ENCODE peak calls at places on chromosomes 11 and 22, in eight cellular contexts. One of them, this sample, is unnamed.

GRCh38 chr11:12163181-12163841 is 52.9 kb downstream of the MICAL2 start:
- DNase-seq in mammary epithelial cell: peak; percentile 86
- DNase-seq in HL-60: no peak
- DNase-seq in brain microvascular endothelial cell: peak; percentile 85
- DNase-seq in upper lobe of right lung: peak; percentile 55
- DNase-seq in progenitor cell of endocrine pancreas: no peak
- DNase-seq in epithelial cell of proximal tubule: no peak
- DNase-seq in cardiac muscle cell: peak; percentile 59
- DNase-seq in this sample: no peak

GRCh38 chr11:28606930-28607329 is 498.7 kb downstream of the METTL15 start:
- DNase-seq in mammary epithelial cell: no peak
- DNase-seq in HL-60: no peak
- DNase-seq in brain microvascular endothelial cell: peak; percentile 4
- DNase-seq in upper lobe of right lung: no peak
- DNase-seq in progenitor cell of endocrine pancreas: no peak
- DNase-seq in epithelial cell of proximal tubule: no peak
- DNase-seq in cardiac muscle cell: no peak
- DNase-seq in this sample: peak; percentile 56

GRCh38 chr11:56841210-56841810 is 92.8 kb upstream of the OR9G4 start:
- DNase-seq in mammary epithelial cell: peak; percentile 57
- DNase-seq in HL-60: peak; percentile 14
- DNase-seq in brain microvascular endothelial cell: peak; percentile 64
- DNase-seq in upper lobe of right lung: no peak
- DNase-seq in progenitor cell of endocrine pancreas: peak; percentile 29
- DNase-seq in epithelial cell of proximal tubule: peak; percentile 7
- DNase-seq in cardiac muscle cell: peak; percentile 79
- DNase-seq in this sample: peak; percentile 54

GRCh38 chr11:60844045-60844869 is 2.3 kb downstream of the CCDC86 start:
- DNase-seq in mammary epithelial cell: no peak
- DNase-seq in HL-60: no peak
- DNase-seq in brain microvascular endothelial cell: no peak
- DNase-seq in upper lobe of right lung: no peak
- DNase-seq in progenitor cell of endocrine pancreas: no peak
- DNase-seq in epithelial cell of proximal tubule: no peak
- DNase-seq in cardiac muscle cell: no peak
- DNase-seq in this sample: no peak

GRCh38 chr11:131811380-131811779 is 441.0 kb downstream of the NTM start:
- DNase-seq in mammary epithelial cell: peak; percentile 76
- DNase-seq in HL-60: no peak
- DNase-seq in brain microvascular endothelial cell: no peak
- DNase-seq in upper lobe of right lung: no peak
- DNase-seq in progenitor cell of endocrine pancreas: no peak
- DNase-seq in epithelial cell of proximal tubule: no peak
- DNase-seq in cardiac muscle cell: no peak
- DNase-seq in this sample: peak; percentile 55

GRCh38 chr22:37501610-37502341 is 15.6 kb upstream of the MFNG start:
- DNase-seq in mammary epithelial cell: peak; percentile 88
- DNase-seq in HL-60: no peak
- DNase-seq in brain microvascular endothelial cell: peak; percentile 77
- DNase-seq in upper lobe of right lung: peak; percentile 82
- DNase-seq in progenitor cell of endocrine pancreas: peak; percentile 73
- DNase-seq in epithelial cell of proximal tubule: peak; percentile 95
- DNase-seq in cardiac muscle cell: no peak
- DNase-seq in this sample: no peak

GRCh38 chr11:14253437-14253836 is 105.5 kb downstream of the RRAS2 start:
- DNase-seq in mammary epithelial cell: no peak
- DNase-seq in HL-60: no peak
- DNase-seq in brain microvascular endothelial cell: no peak
- DNase-seq in upper lobe of right lung: no peak
- DNase-seq in progenitor cell of endocrine pancreas: no peak
- DNase-seq in epithelial cell of proximal tubule: no peak
- DNase-seq in cardiac muscle cell: no peak
- DNase-seq in this sample: no peak

GRCh38 chr22:49685116-49685515 is 142.6 kb downstream of the BRD1 start:
- DNase-seq in mammary epithelial cell: no peak
- DNase-seq in HL-60: no peak
- DNase-seq in brain microvascular endothelial cell: no peak
- DNase-seq in upper lobe of right lung: no peak
- DNase-seq in progenitor cell of endocrine pancreas: no peak
- DNase-seq in epithelial cell of proximal tubule: no peak
- DNase-seq in cardiac muscle cell: no peak
- DNase-seq in this sample: no peak

GRCh38 chr11:126132319-126132718 is 69.7 kb upstream of the CDON start:
- DNase-seq in mammary epithelial cell: peak; percentile 23
- DNase-seq in HL-60: no peak
- DNase-seq in brain microvascular endothelial cell: no peak
- DNase-seq in upper lobe of right lung: peak; percentile 90
- DNase-seq in progenitor cell of endocrine pancreas: no peak
- DNase-seq in epithelial cell of proximal tubule: no peak
- DNase-seq in cardiac muscle cell: no peak
- DNase-seq in this sample: peak; percentile 70

GRCh38 chr22:27348634-27349033 is 452.9 kb downstream of the MN1 start:
- DNase-seq in mammary epithelial cell: peak; percentile 28
- DNase-seq in HL-60: no peak
- DNase-seq in brain microvascular endothelial cell: no peak
- DNase-seq in upper lobe of right lung: no peak
- DNase-seq in progenitor cell of endocrine pancreas: no peak
- DNase-seq in epithelial cell of proximal tubule: peak; percentile 79
- DNase-seq in cardiac muscle cell: no peak
- DNase-seq in this sample: no peak

GRCh38 chr22:28829358-28830181 is 29.2 kb upstream of the XBP1 start:
- DNase-seq in mammary epithelial cell: peak; percentile 35
- DNase-seq in HL-60: peak; percentile 73
- DNase-seq in brain microvascular endothelial cell: peak; percentile 64
- DNase-seq in upper lobe of right lung: peak; percentile 83
- DNase-seq in progenitor cell of endocrine pancreas: peak; percentile 62
- DNase-seq in epithelial cell of proximal tubule: no peak
- DNase-seq in cardiac muscle cell: peak; percentile 75
- DNase-seq in this sample: no peak

GRCh38 chr11:67113231-67113721 is 5.8 kb upstream of the KDM2A start:
- DNase-seq in mammary epithelial cell: no peak
- DNase-seq in HL-60: no peak
- DNase-seq in brain microvascular endothelial cell: no peak
- DNase-seq in upper lobe of right lung: peak; percentile 42
- DNase-seq in progenitor cell of endocrine pancreas: no peak
- DNase-seq in epithelial cell of proximal tubule: no peak
- DNase-seq in cardiac muscle cell: peak; percentile 80
- DNase-seq in this sample: no peak

GRCh38 chr11:36500315-36500721 is 9.8 kb downstream of the TRAF6 start:
- DNase-seq in mammary epithelial cell: peak; percentile 87
- DNase-seq in HL-60: no peak
- DNase-seq in brain microvascular endothelial cell: peak; percentile 94
- DNase-seq in upper lobe of right lung: no peak
- DNase-seq in progenitor cell of endocrine pancreas: no peak
- DNase-seq in epithelial cell of proximal tubule: no peak
- DNase-seq in cardiac muscle cell: peak; percentile 32
- DNase-seq in this sample: peak; percentile 71

GRCh38 chr11:45110562-45110961 is 35.9 kb upstream of the PRDM11 start:
- DNase-seq in mammary epithelial cell: peak; percentile 49
- DNase-seq in HL-60: peak; percentile 35
- DNase-seq in brain microvascular endothelial cell: peak; percentile 58
- DNase-seq in upper lobe of right lung: no peak
- DNase-seq in progenitor cell of endocrine pancreas: peak; percentile 34
- DNase-seq in epithelial cell of proximal tubule: peak; percentile 12
- DNase-seq in cardiac muscle cell: peak; percentile 75
- DNase-seq in this sample: peak; percentile 55

GRCh38 chr22:48138427-48138826 is 1376.0 kb downstream of the TBC1D22A start:
- DNase-seq in mammary epithelial cell: no peak
- DNase-seq in HL-60: no peak
- DNase-seq in brain microvascular endothelial cell: no peak
- DNase-seq in upper lobe of right lung: no peak
- DNase-seq in progenitor cell of endocrine pancreas: no peak
- DNase-seq in epithelial cell of proximal tubule: no peak
- DNase-seq in cardiac muscle cell: no peak
- DNase-seq in this sample: no peak

GRCh38 chr11:117080370-117080769 is 17.9 kb downstream of the SIK3 start:
- DNase-seq in mammary epithelial cell: no peak
- DNase-seq in HL-60: no peak
- DNase-seq in brain microvascular endothelial cell: no peak
- DNase-seq in upper lobe of right lung: no peak
- DNase-seq in progenitor cell of endocrine pancreas: no peak
- DNase-seq in epithelial cell of proximal tubule: no peak
- DNase-seq in cardiac muscle cell: no peak
- DNase-seq in this sample: no peak

GRCh38 chr11:78313181-78313788 is 104.3 kb downstream of the GAB2 start:
- DNase-seq in mammary epithelial cell: peak; percentile 66
- DNase-seq in HL-60: no peak
- DNase-seq in brain microvascular endothelial cell: peak; percentile 27
- DNase-seq in upper lobe of right lung: no peak
- DNase-seq in progenitor cell of endocrine pancreas: no peak
- DNase-seq in epithelial cell of proximal tubule: peak; percentile 90
- DNase-seq in cardiac muscle cell: no peak
- DNase-seq in this sample: peak; percentile 13

GRCh38 chr11:31480930-31481329 is 28.5 kb downstream of the IMMP1L start:
- DNase-seq in mammary epithelial cell: no peak
- DNase-seq in HL-60: no peak
- DNase-seq in brain microvascular endothelial cell: no peak
- DNase-seq in upper lobe of right lung: no peak
- DNase-seq in progenitor cell of endocrine pancreas: no peak
- DNase-seq in epithelial cell of proximal tubule: no peak
- DNase-seq in cardiac muscle cell: peak; percentile 8
- DNase-seq in this sample: no peak

GRCh38 chr11:88353386-88353785 is 15.8 kb upstream of the CTSC start:
- DNase-seq in mammary epithelial cell: no peak
- DNase-seq in HL-60: no peak
- DNase-seq in brain microvascular endothelial cell: no peak
- DNase-seq in upper lobe of right lung: no peak
- DNase-seq in progenitor cell of endocrine pancreas: no peak
- DNase-seq in epithelial cell of proximal tubule: no peak
- DNase-seq in cardiac muscle cell: no peak
- DNase-seq in this sample: no peak

GRCh38 chr22:31084811-31085492 is 3.8 kb downstream of the SMTN start:
- DNase-seq in mammary epithelial cell: peak; percentile 69
- DNase-seq in HL-60: peak; percentile 77
- DNase-seq in brain microvascular endothelial cell: peak; percentile 66
- DNase-seq in upper lobe of right lung: peak; percentile 95
- DNase-seq in progenitor cell of endocrine pancreas: peak; percentile 79
- DNase-seq in epithelial cell of proximal tubule: no peak
- DNase-seq in cardiac muscle cell: peak; percentile 91
- DNase-seq in this sample: no peak

GRCh38 chr22:43777204-43777671 is 34.9 kb downstream of the EFCAB6 start:
- DNase-seq in mammary epithelial cell: peak; percentile 79
- DNase-seq in HL-60: no peak
- DNase-seq in brain microvascular endothelial cell: peak; percentile 33
- DNase-seq in upper lobe of right lung: no peak
- DNase-seq in progenitor cell of endocrine pancreas: no peak
- DNase-seq in epithelial cell of proximal tubule: peak; percentile 33
- DNase-seq in cardiac muscle cell: no peak
- DNase-seq in this sample: peak; percentile 79

GRCh38 chr11:113296447-113297205 is 17.8 kb upstream of the TTC12 start:
- DNase-seq in mammary epithelial cell: no peak
- DNase-seq in HL-60: no peak
- DNase-seq in brain microvascular endothelial cell: no peak
- DNase-seq in upper lobe of right lung: no peak
- DNase-seq in progenitor cell of endocrine pancreas: no peak
- DNase-seq in epithelial cell of proximal tubule: no peak
- DNase-seq in cardiac muscle cell: no peak
- DNase-seq in this sample: no peak

GRCh38 chr11:120025606-120026335 is 112.1 kb downstream of the TRIM29 start:
- DNase-seq in mammary epithelial cell: no peak
- DNase-seq in HL-60: no peak
- DNase-seq in brain microvascular endothelial cell: no peak
- DNase-seq in upper lobe of right lung: no peak
- DNase-seq in progenitor cell of endocrine pancreas: no peak
- DNase-seq in epithelial cell of proximal tubule: no peak
- DNase-seq in cardiac muscle cell: no peak
- DNase-seq in this sample: no peak

GRCh38 chr11:15627560-15627959 is 512.8 kb downstream of the INSC start:
- DNase-seq in mammary epithelial cell: peak; percentile 31
- DNase-seq in HL-60: no peak
- DNase-seq in brain microvascular endothelial cell: peak; percentile 51
- DNase-seq in upper lobe of right lung: no peak
- DNase-seq in progenitor cell of endocrine pancreas: no peak
- DNase-seq in epithelial cell of proximal tubule: peak; percentile 52
- DNase-seq in cardiac muscle cell: no peak
- DNase-seq in this sample: no peak

DNA sequence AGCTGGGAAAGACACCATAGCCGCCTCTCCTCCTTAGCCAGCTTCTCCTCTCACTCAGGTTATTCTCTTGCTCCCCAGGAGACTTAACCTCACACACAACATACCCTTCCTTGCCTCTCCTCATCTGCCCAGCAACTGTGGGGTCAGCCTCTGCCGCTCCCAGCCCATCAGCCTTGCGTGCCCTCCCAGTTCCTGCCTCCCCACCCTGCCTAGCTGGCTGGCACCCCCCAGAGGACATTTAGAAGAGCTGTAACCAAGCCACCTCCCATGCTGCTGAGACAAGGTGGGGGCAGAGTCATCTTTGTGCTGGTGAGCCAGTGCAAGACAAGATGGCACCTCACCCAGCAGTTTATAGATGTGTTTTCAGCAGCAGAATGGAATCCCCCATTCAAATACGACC is 38.2 kb downstream of the TOM1 start:
- DNase-seq in mammary epithelial cell: no peak
- DNase-seq in HL-60: no peak
- DNase-seq in brain microvascular endothelial cell: no peak
- DNase-seq in upper lobe of right lung: no peak
- DNase-seq in progenitor cell of endocrine pancreas: no peak
- DNase-seq in epithelial cell of proximal tubule: no peak
- DNase-seq in cardiac muscle cell: no peak
- DNase-seq in this sample: no peak
- TF ChIP-seq CTCF in mammary epithelial cell: no peak
- TF ChIP-seq CTCF in HL-60: no peak
- TF ChIP-seq CTCF in brain microvascular endothelial cell: peak; percentile 31
- TF ChIP-seq CTCF in upper lobe of right lung: no peak
- TF ChIP-seq CTCF in progenitor cell of endocrine pancreas: no peak
- TF ChIP-seq CTCF in epithelial cell of proximal tubule: peak; percentile 32
- TF ChIP-seq CTCF in cardiac muscle cell: no peak
- TF ChIP-seq CTCF in this sample: peak; percentile 43

GRCh38 chr11:70628881-70629844 is 230.8 kb downstream of the CTTN start:
- DNase-seq in mammary epithelial cell: no peak
- DNase-seq in HL-60: no peak
- DNase-seq in brain microvascular endothelial cell: no peak
- DNase-seq in upper lobe of right lung: peak; percentile 77
- DNase-seq in progenitor cell of endocrine pancreas: no peak
- DNase-seq in epithelial cell of proximal tubule: no peak
- DNase-seq in cardiac muscle cell: no peak
- DNase-seq in this sample: no peak
- TF ChIP-seq CTCF in mammary epithelial cell: no peak
- TF ChIP-seq CTCF in HL-60: no peak
- TF ChIP-seq CTCF in brain microvascular endothelial cell: no peak
- TF ChIP-seq CTCF in upper lobe of right lung: no peak
- TF ChIP-seq CTCF in progenitor cell of endocrine pancreas: no peak
- TF ChIP-seq CTCF in epithelial cell of proximal tubule: no peak
- TF ChIP-seq CTCF in cardiac muscle cell: no peak
- TF ChIP-seq CTCF in this sample: no peak

GRCh38 chr11:114956565-114956964 is 278.2 kb downstream of the NXPE2 start:
- DNase-seq in mammary epithelial cell: no peak
- DNase-seq in HL-60: no peak
- DNase-seq in brain microvascular endothelial cell: no peak
- DNase-seq in upper lobe of right lung: no peak
- DNase-seq in progenitor cell of endocrine pancreas: no peak
- DNase-seq in epithelial cell of proximal tubule: no peak
- DNase-seq in cardiac muscle cell: no peak
- DNase-seq in this sample: no peak

GRCh38 chr11:114953039-114953438 is 274.7 kb downstream of the NXPE2 start:
- DNase-seq in mammary epithelial cell: no peak
- DNase-seq in HL-60: no peak
- DNase-seq in brain microvascular endothelial cell: no peak
- DNase-seq in upper lobe of right lung: no peak
- DNase-seq in progenitor cell of endocrine pancreas: no peak
- DNase-seq in epithelial cell of proximal tubule: no peak
- DNase-seq in cardiac muscle cell: peak; percentile 45
- DNase-seq in this sample: no peak
- TF ChIP-seq CTCF in mammary epithelial cell: no peak
- TF ChIP-seq CTCF in HL-60: no peak
- TF ChIP-seq CTCF in brain microvascular endothelial cell: no peak
- TF ChIP-seq CTCF in upper lobe of right lung: no peak
- TF ChIP-seq CTCF in progenitor cell of endocrine pancreas: no peak
- TF ChIP-seq CTCF in epithelial cell of proximal tubule: no peak
- TF ChIP-seq CTCF in cardiac muscle cell: no peak
- TF ChIP-seq CTCF in this sample: no peak

GRCh38 chr11:9990221-9990973 is 303.6 kb downstream of the SBF2 start:
- DNase-seq in mammary epithelial cell: no peak
- DNase-seq in HL-60: no peak
- DNase-seq in brain microvascular endothelial cell: peak; percentile 11
- DNase-seq in upper lobe of right lung: no peak
- DNase-seq in progenitor cell of endocrine pancreas: no peak
- DNase-seq in epithelial cell of proximal tubule: no peak
- DNase-seq in cardiac muscle cell: no peak
- DNase-seq in this sample: no peak
- TF ChIP-seq CTCF in mammary epithelial cell: no peak
- TF ChIP-seq CTCF in HL-60: no peak
- TF ChIP-seq CTCF in brain microvascular endothelial cell: peak; percentile 18
- TF ChIP-seq CTCF in upper lobe of right lung: peak; percentile 24
- TF ChIP-seq CTCF in progenitor cell of endocrine pancreas: no peak
- TF ChIP-seq CTCF in epithelial cell of proximal tubule: no peak
- TF ChIP-seq CTCF in cardiac muscle cell: no peak
- TF ChIP-seq CTCF in this sample: peak; percentile 19